ENCODE peak calls at places on chromosomes 6 and 20, in seven cellular contexts. E, M, V, C, Z, J and Y are unnamed samples.

GRCh38 chr20:50138479-50139393 is 14.8 kb downstream of the PEDS1 start:
- DNase-seq in E (no peak), M (no peak), V (no peak), C (no peak), Z (no peak), J (no peak), Y (no peak)

GRCh38 chr20:38764563-38765355 is 16.5 kb downstream of the ACTR5 start:
- DNase-seq in E (peak), M (no peak), V (peak), C (peak), Z (peak), J (no peak), Y (no peak)

GRCh38 chr6:138727182-138727581 is 46.4 kb upstream of the CCDC28A start:
- DNase-seq in E (peak), M (no peak), V (peak), C (no peak), Z (no peak), J (no peak), Y (no peak)

GRCh38 chr6:80548496-80548895 is 442.0 kb downstream of the BCKDHB start:
- DNase-seq in E (peak), M (no peak), V (peak), C (peak), Z (no peak), J (no peak), Y (no peak)

GRCh38 chr6:29953001-29953436 is 10.7 kb downstream of the HLA-A start:
- DNase-seq in E (peak), M (no peak), V (peak), C (peak), Z (no peak), J (no peak), Y (no peak)

GRCh38 chr6:150334790-150335783 is 33.7 kb upstream of the IYD start:
- DNase-seq in E (peak), M (no peak), V (peak), C (peak), Z (peak), J (no peak), Y (peak)

GRCh38 chr6:38262609-38263008 is 377.1 kb downstream of the BTBD9 start:
- DNase-seq in E (peak), M (no peak), V (no peak), C (no peak), Z (no peak), J (no peak), Y (peak)

GRCh38 chr6:48068326-48069191 is 42.4 kb downstream of the PTCHD4 start:
- DNase-seq in E (no peak), M (no peak), V (no peak), C (no peak), Z (no peak), J (peak), Y (no peak)

GRCh38 chr20:57592263-57593092 is 27.7 kb downstream of the ZBP1 start:
- DNase-seq in E (no peak), M (no peak), V (no peak), C (no peak), Z (no peak), J (no peak), Y (no peak)

GRCh38 chr6:34143884-34144580 is 1.9 kb downstream of the GRM4 start:
- DNase-seq in E (no peak), M (no peak), V (peak), C (no peak), Z (no peak), J (peak), Y (peak)

GRCh38 chr6:34146801-34147592 is 1.1 kb upstream of the GRM4 start:
- DNase-seq in E (no peak), M (no peak), V (peak), C (peak), Z (no peak), J (peak), Y (no peak)

GRCh38 chr6:34146021-34146782 is at the start of gene GRM4:
- DNase-seq in E (no peak), M (no peak), V (no peak), C (no peak), Z (no peak), J (peak), Y (no peak)

GRCh38 chr6:34144581-34145160 is 1.2 kb downstream of the GRM4 start:
- DNase-seq in E (no peak), M (no peak), V (no peak), C (no peak), Z (no peak), J (peak), Y (no peak)

GRCh38 chr6:34145161-34146020 is 496 bp downstream of the GRM4 start:
- DNase-seq in E (peak), M (peak), V (peak), C (peak), Z (peak), J (peak), Y (no peak)
- H3K4me3 ChIP-seq in E (peak), M (peak), V (peak), C (peak), Z (peak), J (peak), Y (peak)

GRCh38 chr6:57222684-57223077 is 574 bp upstream of the RAB23 start:
- DNase-seq in E (no peak), M (no peak), V (no peak), C (no peak), Z (no peak), J (no peak), Y (no peak)

GRCh38 chr6:57221936-57222683 is at the start of gene RAB23:
- DNase-seq in E (peak), M (peak), V (peak), C (peak), Z (peak), J (peak), Y (peak)

GRCh38 chr6:57221191-57221935 is 744 bp downstream of the RAB23 start:
- DNase-seq in E (peak), M (peak), V (peak), C (peak), Z (peak), J (peak), Y (peak)

GRCh38 chr6:57217270-57217669 is 4.8 kb downstream of the RAB23 start:
- DNase-seq in E (no peak), M (no peak), V (no peak), C (no peak), Z (no peak), J (no peak), Y (no peak)

GRCh38 chr6:57220083-57220703 is 1.9 kb downstream of the RAB23 start:
- DNase-seq in E (no peak), M (no peak), V (no peak), C (no peak), Z (no peak), J (no peak), Y (no peak)
- H3K4me3 ChIP-seq in E (peak), M (peak), V (peak), C (peak), Z (no peak), J (peak), Y (peak)

GRCh38 chr6:108157234-108157971 is 8.4 kb upstream of the NR2E1 start:
- DNase-seq in E (no peak), M (no peak), V (no peak), C (no peak), Z (no peak), J (peak), Y (peak)
- H3K4me3 ChIP-seq in E (no peak), M (no peak), V (peak), C (no peak), Z (no peak), J (peak), Y (peak)

GRCh38 chr6:21312118-21312517 is 281.4 kb upstream of the SOX4 start:
- DNase-seq in E (no peak), M (no peak), V (no peak), C (no peak), Z (no peak), J (no peak), Y (no peak)

GRCh38 chr6:21309791-21310190 is 283.8 kb upstream of the SOX4 start:
- DNase-seq in E (no peak), M (no peak), V (peak), C (peak), Z (no peak), J (no peak), Y (no peak)

GRCh38 chr6:21305827-21306469 is 287.6 kb upstream of the SOX4 start:
- DNase-seq in E (no peak), M (no peak), V (peak), C (peak), Z (no peak), J (no peak), Y (no peak)

DNA sequence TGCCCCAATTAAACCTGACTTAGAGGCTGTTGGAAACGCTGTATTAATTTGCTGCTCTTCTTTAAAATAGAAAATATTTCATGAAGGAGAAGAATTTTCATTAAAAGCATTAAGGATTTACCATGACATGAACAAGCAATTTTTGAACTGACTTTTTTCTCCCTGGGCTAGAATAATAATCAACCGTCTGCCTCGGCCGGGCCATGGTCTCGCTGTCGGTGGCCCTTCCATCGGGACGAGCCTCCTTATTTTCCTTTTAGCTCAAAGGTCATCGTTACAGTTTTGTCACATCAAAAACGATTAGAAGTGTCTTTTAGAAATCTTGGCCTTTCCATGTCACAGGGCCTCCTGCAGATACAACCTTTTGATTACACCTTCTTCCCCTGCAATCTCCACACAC is 282.8 kb upstream of the SOX4 start:
- DNase-seq in E (no peak), M (no peak), V (no peak), C (no peak), Z (no peak), J (no peak), Y (no peak)
- H3K4me3 ChIP-seq in E (no peak), M (no peak), V (no peak), C (no peak), Z (no peak), J (no peak), Y (no peak)